ENCODE peak calls at places on chromosome 13, in eight cellular contexts. C, G, T, Y, F, I, A and E are unnamed samples. For H3K4me1, the result is how much of the 10 kb centered on the place peaks cover.

GRCh38 chr13:83515267-83515666 is 367.0 kb downstream of the SLITRK1 start:
- DNase-seq in C (no peak), G (no peak), T (no peak), Y (no peak), F (no peak), I (no peak), A (no peak), E (no peak)

GRCh38 chr13:73369095-73369494 is 310.3 kb downstream of the KLF5 start:
- DNase-seq in C (no peak), G (no peak), T (no peak), Y (no peak), F (no peak), I (no peak), A (no peak), E (no peak)

GRCh38 chr13:97459215-97459772 is 25.3 kb downstream of the RAP2A start:
- DNase-seq in C (no peak), G (no peak), T (no peak), Y (no peak), F (no peak), I (no peak), A (peak), E (no peak)

GRCh38 chr13:69571606-69572323 is 535.9 kb upstream of the ATXN8OS start:
- DNase-seq in C (no peak), G (no peak), T (no peak), Y (no peak), F (no peak), I (no peak), A (no peak), E (no peak)

GRCh38 chr13:110308377-110309158 is 1.5 kb downstream of the COL4A2 start:
- DNase-seq in C (peak), G (no peak), T (no peak), Y (no peak), F (no peak), I (peak), A (no peak), E (peak)

GRCh38 chr13:97435794-97436193 is 1.8 kb downstream of the RAP2A start:
- DNase-seq in C (no peak), G (no peak), T (no peak), Y (no peak), F (no peak), I (peak), A (no peak), E (no peak)

GRCh38 chr13:114066956-114067355 is 65.5 kb downstream of the RASA3 start:
- DNase-seq in C (no peak), G (no peak), T (no peak), Y (no peak), F (no peak), I (no peak), A (no peak), E (no peak)

GRCh38 chr13:48393698-48394085 is 19.2 kb downstream of the LPAR6 start:
- DNase-seq in C (no peak), G (no peak), T (no peak), Y (no peak), F (no peak), I (no peak), A (no peak), E (no peak)

GRCh38 chr13:111488466-111489132 is 168.2 kb downstream of the TEX29 start:
- DNase-seq in C (no peak), G (no peak), T (no peak), Y (no peak), F (no peak), I (no peak), A (no peak), E (no peak)

GRCh38 chr13:48333976-48334375 is 30.4 kb downstream of the RB1 start:
- DNase-seq in C (no peak), G (no peak), T (no peak), Y (no peak), F (no peak), I (peak), A (no peak), E (no peak)

GRCh38 chr13:113349491-113349890 is 14.4 kb downstream of the GRTP1 start:
- DNase-seq in C (no peak), G (no peak), T (no peak), Y (no peak), F (no peak), I (no peak), A (no peak), E (no peak)

GRCh38 chr13:111122056-111122455 is 6.9 kb downstream of the ARHGEF7 start:
- DNase-seq in C (peak), G (no peak), T (no peak), Y (no peak), F (no peak), I (no peak), A (no peak), E (no peak)

GRCh38 chr13:113208424-113209335 is at the start of gene PCID2:
- DNase-seq in C (peak), G (peak), T (peak), Y (peak), F (peak), I (peak), A (peak), E (peak)

GRCh38 chr13:91630916-91631315 is 232.5 kb downstream of the GPC5 start:
- DNase-seq in C (no peak), G (no peak), T (no peak), Y (no peak), F (no peak), I (no peak), A (no peak), E (no peak)

DNA sequence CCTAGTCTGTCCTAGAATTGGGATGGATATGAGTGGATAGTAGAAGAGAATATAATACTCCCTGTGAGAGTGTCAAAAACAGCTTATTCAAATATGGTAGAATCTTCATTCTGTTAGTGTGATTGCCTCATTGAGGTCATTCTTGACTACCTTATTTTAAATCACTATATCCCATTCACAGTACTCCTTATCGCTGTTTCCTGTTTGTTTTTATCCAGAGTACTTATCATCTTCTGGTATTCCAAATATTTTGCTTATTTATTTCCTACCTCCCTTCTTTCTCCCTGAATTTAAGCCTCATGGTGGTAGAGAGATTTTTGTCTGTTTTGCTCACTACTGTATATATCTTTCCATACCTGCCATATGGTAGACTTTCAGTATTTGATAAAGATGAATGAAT is 9.9 kb downstream of the NDFIP2 start:
- DNase-seq in C (no peak), G (no peak), T (no peak), Y (no peak), F (no peak), I (no peak), A (no peak), E (no peak)
- H3K4me1 ChIP-seq in C (under half), G (half or more), T (under half), Y (under half), F (under half), I (under half), A (under half), E (under half)

DNA sequence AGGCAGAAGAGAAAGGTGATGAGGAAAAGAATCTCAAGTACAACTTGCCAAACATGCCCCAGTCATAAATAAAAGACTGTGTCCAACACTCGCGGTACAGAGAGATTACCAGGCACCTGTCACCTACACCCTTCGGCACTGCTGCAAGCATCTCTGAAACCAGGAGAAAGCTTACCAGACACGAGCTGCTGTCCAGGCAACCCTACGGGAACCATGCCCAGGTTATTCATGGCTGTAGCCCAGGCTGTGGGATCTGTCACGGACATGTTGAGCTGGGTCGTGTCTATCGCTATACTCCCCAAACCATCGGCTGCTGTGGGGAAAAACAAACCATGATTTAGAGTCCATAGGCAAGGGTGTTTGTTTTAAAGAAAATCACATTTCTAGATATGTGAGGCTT is 375.0 kb downstream of the ENOX1 start:
- DNase-seq in C (no peak), G (no peak), T (no peak), Y (no peak), F (no peak), I (no peak), A (no peak), E (no peak)
- TF ChIP-seq MAX in C (no peak), G (no peak), T (no peak), Y (no peak), F (no peak), I (no peak), A (no peak), E (no peak)

GRCh38 chr13:75423946-75424345 is 58.0 kb downstream of the TBC1D4 start:
- DNase-seq in C (no peak), G (no peak), T (no peak), Y (no peak), F (no peak), I (no peak), A (no peak), E (no peak)
- H3K27ac ChIP-seq in C (no peak), G (no peak), T (no peak), Y (no peak), F (no peak), I (no peak), A (no peak), E (no peak)

DNA sequence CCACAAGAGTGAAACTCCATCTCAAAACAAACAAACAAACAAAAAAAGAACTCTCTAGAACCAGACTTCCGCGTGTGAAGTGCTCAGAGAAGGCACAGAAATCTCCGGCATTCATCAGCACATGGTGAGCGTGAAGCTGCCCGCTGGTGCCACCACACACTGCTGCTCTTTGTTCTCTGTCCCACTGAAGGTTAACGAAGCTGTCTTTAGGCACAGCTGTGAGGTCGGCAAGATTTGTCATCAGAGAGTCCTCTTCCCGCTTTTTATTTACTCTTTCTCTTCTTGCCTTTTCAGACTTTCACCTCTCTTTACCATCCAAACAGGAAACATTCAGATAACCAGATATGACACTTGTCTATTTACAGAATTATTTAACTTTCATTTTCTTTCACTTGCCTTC is 115.2 kb upstream of the ARGLU1 start:
- DNase-seq in C (no peak), G (no peak), T (no peak), Y (no peak), F (peak), I (no peak), A (no peak), E (no peak)
- H3K4me1 ChIP-seq in C (under half), G (under half), T (under half), Y (under half), F (under half), I (under half), A (under half), E (under half)